ENCODE peak calls at places on chromosomes 1 and 21, in five cellular contexts. Z is lower lobe of right lung, A is AG04450, F is HCT116, O is fibroblast of mammary gland. C is an unnamed sample.

GRCh38 chr1:101200513-101200912 is 36.3 kb upstream of the S1PR1 start:
- DNase-seq in A (peak), F (peak), O (peak), Z (no peak), C (no peak)

GRCh38 chr1:203290261-203291089 is 14.8 kb upstream of the BTG2 start:
- DNase-seq in A (peak), F (no peak), O (peak), Z (peak), C (peak)

GRCh38 chr1:15155760-15156743 is 2.5 kb downstream of the TMEM51 start:
- DNase-seq in Z (no peak), O (no peak), A (no peak), F (no peak), C (no peak)

GRCh38 chr1:156498447-156499193 is 2.0 kb downstream of the MEF2D start:
- DNase-seq in F (no peak), O (peak), Z (no peak), A (no peak), C (no peak)

GRCh38 chr21:26469789-26470188 is 103.3 kb downstream of the CYYR1 start:
- DNase-seq in O (peak), F (no peak), Z (no peak), A (no peak), C (peak)

GRCh38 chr1:119827010-119827409 is 15.8 kb upstream of the REG4 start:
- DNase-seq in A (no peak), O (peak), Z (no peak), F (no peak), C (no peak)

GRCh38 chr1:100511058-100511457 is 26.9 kb upstream of the GPR88 start:
- DNase-seq in O (no peak), Z (no peak), A (no peak), F (no peak), C (no peak)

GRCh38 chr1:161777250-161777649 is 11.1 kb downstream of the ATF6 start:
- DNase-seq in Z (no peak), F (no peak), O (no peak), A (no peak), C (no peak)

GRCh38 chr1:1355376-1355775 is 3.0 kb downstream of the MXRA8 start:
- DNase-seq in Z (no peak), O (peak), F (no peak), A (no peak), C (no peak)

GRCh38 chr1:167428418-167428817 is 89.9 kb downstream of the CD247 start:
- DNase-seq in Z (no peak), A (no peak), F (no peak), O (peak), C (no peak)

GRCh38 chr1:207051615-207051943 is 571 bp upstream of the YOD1 start:
- DNase-seq in Z (no peak), F (no peak), O (no peak), A (no peak), C (no peak)

GRCh38 chr1:207050768-207051614 is at the start of gene YOD1:
- DNase-seq in O (peak), F (peak), Z (peak), A (peak), C (peak)

GRCh38 chr1:207050428-207050767 is 610 bp downstream of the YOD1 start:
- DNase-seq in A (no peak), Z (no peak), O (no peak), F (no peak), C (no peak)

GRCh38 chr1:207054476-207054875 is 1.4 kb downstream of the PFKFB2 start:
- DNase-seq in Z (no peak), O (no peak), F (no peak), A (no peak), C (no peak)

GRCh38 chr1:207052736-207053545 is at the start of gene PFKFB2:
- DNase-seq in A (peak), O (peak), Z (peak), F (peak), C (peak)
- TF ChIP-seq CTCF in A (no peak), O (no peak), Z (peak), F (peak), C (no peak)

DNA sequence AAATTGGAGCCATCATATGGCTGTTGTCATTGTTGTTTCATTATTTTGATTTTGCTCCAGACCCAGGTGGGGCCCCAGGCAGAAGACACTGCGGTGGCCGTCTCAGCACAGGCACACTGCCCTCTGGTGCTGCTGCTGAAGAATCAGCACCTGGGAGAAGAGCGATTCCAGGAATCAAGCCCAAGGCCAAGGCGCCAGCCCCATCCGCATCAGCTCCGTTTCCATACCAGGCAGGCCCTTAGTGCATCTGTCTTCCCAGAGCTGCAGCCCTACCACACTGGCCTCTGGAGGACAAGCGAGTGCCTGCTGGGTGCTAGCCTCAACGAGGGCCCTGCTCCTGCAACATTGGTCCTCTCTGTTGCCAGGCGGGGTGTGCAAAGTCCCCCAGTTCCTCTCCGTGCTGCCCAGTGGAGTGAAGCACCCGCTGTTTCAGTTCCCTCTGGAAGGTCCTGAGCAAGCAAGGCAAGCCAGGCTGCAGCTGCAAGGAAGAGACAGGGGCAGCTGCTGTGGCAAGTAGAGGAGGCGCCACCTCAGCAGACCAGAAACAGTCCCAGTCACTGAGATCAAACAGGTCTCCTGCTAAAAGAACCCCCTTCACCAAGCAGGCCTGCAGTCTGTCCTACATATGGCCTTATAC is 5.2 kb downstream of the GRIK3 start:
- DNase-seq in O (no peak), Z (no peak), F (no peak), A (no peak), C (no peak)
- TF ChIP-seq CTCF in O (no peak), Z (no peak), F (peak), A (no peak), C (no peak)

GRCh38 chr1:177329871-177330270 is 159.1 kb downstream of the BRINP2 start:
- DNase-seq in A (no peak), F (no peak), Z (no peak), O (peak), C (no peak)
- TF ChIP-seq CTCF in A (no peak), F (no peak), Z (no peak), O (no peak), C (no peak)

GRCh38 chr1:109963864-109964263 is 20.7 kb upstream of the AHCYL1 start:
- DNase-seq in A (no peak), O (peak), F (no peak), Z (no peak), C (no peak)

GRCh38 chr1:109954180-109954579 is 30.4 kb upstream of the AHCYL1 start:
- DNase-seq in A (no peak), Z (no peak), O (no peak), F (no peak), C (no peak)

GRCh38 chr1:109959632-109959973 is 25.0 kb upstream of the AHCYL1 start:
- DNase-seq in A (no peak), F (no peak), Z (no peak), O (no peak), C (no peak)

GRCh38 chr1:109960745-109961094 is 23.8 kb upstream of the AHCYL1 start:
- DNase-seq in O (no peak), F (no peak), A (no peak), Z (no peak), C (no peak)

DNA sequence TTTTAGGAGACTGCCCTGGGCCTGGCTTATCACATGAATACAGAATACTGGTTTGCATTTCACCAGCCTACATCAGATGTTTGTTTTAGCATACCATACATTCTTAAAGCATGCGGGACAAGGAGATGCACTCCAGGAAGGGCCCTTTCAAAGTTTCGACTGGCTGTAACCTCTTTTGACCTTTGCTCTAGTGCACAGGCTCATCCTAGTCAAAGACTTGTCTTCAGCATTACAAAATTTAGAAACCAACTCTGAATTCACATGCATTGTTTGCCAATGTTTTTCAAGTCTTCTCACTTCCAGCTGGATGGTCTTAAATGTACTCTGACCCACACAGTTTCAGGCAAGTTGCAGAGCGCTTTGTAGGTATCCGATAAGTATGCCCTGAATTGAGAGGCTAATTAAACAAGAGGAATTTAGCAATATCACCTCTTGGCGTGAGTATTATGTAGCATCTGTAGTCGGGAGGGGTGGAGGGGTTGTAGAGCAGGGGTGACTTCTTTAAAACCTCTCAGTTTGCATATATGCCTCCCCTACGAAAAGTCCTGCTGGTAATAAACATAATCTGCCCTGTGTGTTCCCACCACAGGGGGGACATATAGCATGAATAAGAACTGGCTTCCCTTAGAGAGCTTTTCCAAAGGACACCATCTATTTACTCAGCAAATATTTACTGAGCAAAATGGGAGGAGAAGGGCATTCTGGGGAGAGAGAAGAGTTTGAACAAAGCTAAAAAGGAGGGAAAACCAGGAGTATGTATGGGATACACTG is 24.4 kb upstream of the AHCYL1 start:
- DNase-seq in Z (no peak), F (no peak), A (peak), O (peak), C (no peak)
- TF ChIP-seq CTCF in Z (no peak), F (no peak), A (peak), O (peak), C (no peak)

DNA sequence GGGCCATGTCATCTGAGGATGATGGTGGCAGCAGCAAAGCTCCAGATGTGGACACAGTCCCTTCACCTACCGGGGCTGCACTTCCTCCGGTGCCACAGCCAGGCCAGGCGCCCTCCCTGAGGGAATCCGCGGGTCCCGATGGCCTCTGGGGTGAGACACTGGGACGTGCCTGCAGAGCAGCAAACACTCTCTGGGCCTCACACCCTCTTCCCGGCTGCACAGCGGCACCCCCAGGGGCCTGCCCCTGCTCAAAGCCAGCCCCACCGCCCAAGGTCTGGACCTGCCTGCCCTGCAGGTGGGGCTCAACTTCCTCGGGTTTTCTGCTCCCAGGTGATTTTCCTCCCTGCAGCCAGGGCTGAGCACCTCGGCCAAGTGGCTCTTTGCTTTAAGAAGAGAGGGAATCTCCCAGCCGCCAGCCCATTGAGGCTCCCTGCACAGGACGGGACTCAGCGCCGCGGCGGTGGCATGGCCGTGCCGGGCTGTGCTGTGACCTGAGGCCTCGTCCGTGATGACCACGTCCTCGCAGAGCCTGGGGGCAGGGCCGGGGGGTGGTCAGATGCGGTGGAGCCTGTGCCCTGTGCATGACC is 21.3 kb upstream of the COL18A1 start:
- DNase-seq in Z (peak), F (no peak), O (no peak), A (no peak), C (peak)
- TF ChIP-seq CTCF in Z (no peak), F (no peak), O (no peak), A (no peak), C (no peak)

GRCh38 chr1:42035205-42035829 is 116.6 kb upstream of the HIVEP3 start:
- DNase-seq in A (no peak), F (peak), O (peak), Z (peak), C (no peak)
- TF ChIP-seq CTCF in A (peak), F (no peak), O (no peak), Z (peak), C (peak)

C was measured in CD14-positive monocyte.